ENCODE peak calls at places on chromosome 6, in four cellular contexts. One of them, this sample, is unnamed.

GRCh38 chr6:121794630-121795029 is 359.2 kb downstream of the GJA1 start:
- DNase-seq in K562: no peak
- DNase-seq in fibroblast of lung: peak
- DNase-seq in GM13977: no peak
- DNase-seq in this sample: no peak

GRCh38 chr6:84842526-84843161 is 78.2 kb upstream of the TBX18 start:
- DNase-seq in GM13977: no peak
- DNase-seq in K562: no peak
- DNase-seq in fibroblast of lung: no peak
- DNase-seq in this sample: no peak

GRCh38 chr6:118917550-118918321 is 17.2 kb downstream of the MCM9 start:
- DNase-seq in GM13977: no peak
- DNase-seq in fibroblast of lung: no peak
- DNase-seq in K562: no peak
- DNase-seq in this sample: no peak

GRCh38 chr6:169263836-169264608 is 10.4 kb upstream of the THBS2 start:
- DNase-seq in GM13977: no peak
- DNase-seq in K562: no peak
- DNase-seq in fibroblast of lung: peak
- DNase-seq in this sample: no peak

GRCh38 chr6:137956098-137956488 is 89.0 kb downstream of the TNFAIP3 start:
- DNase-seq in GM13977: no peak
- DNase-seq in fibroblast of lung: no peak
- DNase-seq in K562: no peak
- DNase-seq in this sample: no peak

GRCh38 chr6:37058084-37058586 is 52.7 kb downstream of the FGD2 start:
- DNase-seq in K562: peak
- DNase-seq in fibroblast of lung: peak
- DNase-seq in GM13977: no peak
- DNase-seq in this sample: no peak

GRCh38 chr6:125945378-125946141 is 11.0 kb upstream of the HINT3 start:
- DNase-seq in fibroblast of lung: peak
- DNase-seq in GM13977: no peak
- DNase-seq in K562: no peak
- DNase-seq in this sample: no peak

GRCh38 chr6:147507162-147508072 is 1.1 kb upstream of the SAMD5 start:
- DNase-seq in K562: no peak
- DNase-seq in GM13977: peak
- DNase-seq in fibroblast of lung: peak
- DNase-seq in this sample: peak

GRCh38 chr6:11094411-11094851 is 797 bp downstream of the SMIM13 start:
- DNase-seq in fibroblast of lung: peak
- DNase-seq in K562: peak
- DNase-seq in GM13977: peak
- DNase-seq in this sample: peak

GRCh38 chr6:107114872-107115694 is at the start of gene BEND3:
- DNase-seq in K562: peak
- DNase-seq in fibroblast of lung: no peak
- DNase-seq in GM13977: peak
- DNase-seq in this sample: peak
- TF ChIP-seq CTCF in K562: no peak
- TF ChIP-seq CTCF in fibroblast of lung: no peak
- TF ChIP-seq CTCF in GM13977: peak
- TF ChIP-seq CTCF in this sample: no peak

GRCh38 chr6:33469661-33470060 is 15.3 kb downstream of the ZBTB9 start:
- DNase-seq in fibroblast of lung: no peak
- DNase-seq in K562: no peak
- DNase-seq in GM13977: no peak
- DNase-seq in this sample: no peak
- TF ChIP-seq CTCF in fibroblast of lung: no peak
- TF ChIP-seq CTCF in K562: no peak
- TF ChIP-seq CTCF in GM13977: no peak
- TF ChIP-seq CTCF in this sample: no peak

GRCh38 chr6:5260661-5261544 is at the start of the genes FARS2 and LYRM4:
- DNase-seq in K562: peak
- DNase-seq in fibroblast of lung: peak
- DNase-seq in GM13977: peak
- DNase-seq in this sample: peak
- TF ChIP-seq CTCF in K562: no peak
- TF ChIP-seq CTCF in fibroblast of lung: no peak
- TF ChIP-seq CTCF in GM13977: peak
- TF ChIP-seq CTCF in this sample: no peak

GRCh38 chr6:135235716-135236115 is 54.6 kb downstream of the MYB start:
- DNase-seq in fibroblast of lung: no peak
- DNase-seq in GM13977: no peak
- DNase-seq in K562: no peak
- DNase-seq in this sample: no peak
- TF ChIP-seq CTCF in fibroblast of lung: no peak
- TF ChIP-seq CTCF in GM13977: no peak
- TF ChIP-seq CTCF in K562: no peak
- TF ChIP-seq CTCF in this sample: no peak

GRCh38 chr6:163705923-163706322 is 291.4 kb downstream of the QKI start:
- DNase-seq in K562: no peak
- DNase-seq in GM13977: no peak
- DNase-seq in fibroblast of lung: no peak
- DNase-seq in this sample: no peak

GRCh38 chr6:163708459-163708858 is 293.9 kb downstream of the QKI start:
- DNase-seq in K562: no peak
- DNase-seq in fibroblast of lung: no peak
- DNase-seq in GM13977: peak
- DNase-seq in this sample: no peak

GRCh38 chr6:163706688-163707087 is 292.2 kb downstream of the QKI start:
- DNase-seq in K562: no peak
- DNase-seq in GM13977: no peak
- DNase-seq in fibroblast of lung: peak
- DNase-seq in this sample: no peak

GRCh38 chr6:163709255-163709654 is 294.7 kb downstream of the QKI start:
- DNase-seq in fibroblast of lung: no peak
- DNase-seq in GM13977: no peak
- DNase-seq in K562: no peak
- DNase-seq in this sample: no peak

GRCh38 chr6:163707385-163708355 is 293.2 kb downstream of the QKI start:
- DNase-seq in GM13977: peak
- DNase-seq in fibroblast of lung: peak
- DNase-seq in K562: no peak
- DNase-seq in this sample: no peak
- TF ChIP-seq CTCF in GM13977: peak
- TF ChIP-seq CTCF in fibroblast of lung: no peak
- TF ChIP-seq CTCF in K562: peak
- TF ChIP-seq CTCF in this sample: no peak

DNA sequence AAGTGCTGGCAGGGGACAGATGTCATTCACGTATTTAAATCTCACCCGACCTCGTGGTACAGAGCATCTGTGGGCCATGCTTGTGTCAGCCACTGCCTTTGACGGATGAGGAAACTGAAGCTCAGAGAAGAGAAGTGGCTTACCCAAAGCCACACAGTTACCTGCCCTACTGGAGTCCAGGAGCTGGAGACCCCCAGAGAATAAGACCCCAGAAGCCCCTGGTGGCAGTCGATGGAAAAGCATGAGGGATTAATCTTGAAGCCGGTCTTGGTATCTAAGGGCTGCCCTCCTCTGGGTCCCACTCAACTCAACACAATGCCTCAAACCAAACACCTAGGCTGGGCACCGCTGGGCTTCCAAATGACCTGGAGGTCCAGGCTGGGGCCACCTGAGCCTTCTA is 83.1 kb downstream of the GRM4 start:
- DNase-seq in GM13977: no peak
- DNase-seq in fibroblast of lung: no peak
- DNase-seq in K562: no peak
- DNase-seq in this sample: no peak
- TF ChIP-seq CTCF in GM13977: peak
- TF ChIP-seq CTCF in fibroblast of lung: peak
- TF ChIP-seq CTCF in K562: peak
- TF ChIP-seq CTCF in this sample: peak